ENCODE peak calls at places on chromosomes 3 and 15, in four cellular contexts. One of them, this sample, is unnamed.

GRCh38 chr15:68213991-68214837 is 9.1 kb upstream of the CALML4 start:
- DNase-seq in aorta: peak; percentile 25
- DNase-seq in WTC11: no peak
- DNase-seq in activated CD8-positive, alpha-beta T cell treated with anti-CD3 and anti-CD28 coated beads for 36 hours: no peak
- DNase-seq in this sample: no peak

GRCh38 chr3:10628902-10629700 is 123.7 kb upstream of the ATP2B2 start:
- DNase-seq in activated CD8-positive, alpha-beta T cell treated with anti-CD3 and anti-CD28 coated beads for 36 hours: no peak
- DNase-seq in WTC11: no peak
- DNase-seq in aorta: no peak
- DNase-seq in this sample: no peak

GRCh38 chr3:73540969-73541740 is 83.6 kb downstream of the PDZRN3 start:
- DNase-seq in WTC11: no peak
- DNase-seq in aorta: no peak
- DNase-seq in activated CD8-positive, alpha-beta T cell treated with anti-CD3 and anti-CD28 coated beads for 36 hours: no peak
- DNase-seq in this sample: no peak

GRCh38 chr3:129317876-129318275 is 39.2 kb downstream of the HMCES start:
- DNase-seq in activated CD8-positive, alpha-beta T cell treated with anti-CD3 and anti-CD28 coated beads for 36 hours: no peak
- DNase-seq in WTC11: no peak
- DNase-seq in aorta: no peak
- DNase-seq in this sample: no peak

GRCh38 chr3:32371466-32372212 is 20.0 kb upstream of the CMTM7 start:
- DNase-seq in activated CD8-positive, alpha-beta T cell treated with anti-CD3 and anti-CD28 coated beads for 36 hours: no peak
- DNase-seq in aorta: no peak
- DNase-seq in WTC11: no peak
- DNase-seq in this sample: peak; percentile 55

GRCh38 chr3:31813197-31813596 is 167.9 kb downstream of the OSBPL10 start:
- DNase-seq in aorta: no peak
- DNase-seq in activated CD8-positive, alpha-beta T cell treated with anti-CD3 and anti-CD28 coated beads for 36 hours: no peak
- DNase-seq in WTC11: no peak
- DNase-seq in this sample: no peak

GRCh38 chr3:13086594-13086993 is 13.4 kb upstream of the IQSEC1 start:
- DNase-seq in WTC11: no peak
- DNase-seq in activated CD8-positive, alpha-beta T cell treated with anti-CD3 and anti-CD28 coated beads for 36 hours: no peak
- DNase-seq in aorta: no peak
- DNase-seq in this sample: peak; percentile 57

GRCh38 chr15:100201376-100202280 is 140.1 kb downstream of the ADAMTS17 start:
- DNase-seq in aorta: no peak
- DNase-seq in WTC11: no peak
- DNase-seq in activated CD8-positive, alpha-beta T cell treated with anti-CD3 and anti-CD28 coated beads for 36 hours: peak; percentile 71
- DNase-seq in this sample: no peak

GRCh38 chr3:108180214-108180613 is 42.0 kb downstream of the IFT57 start:
- DNase-seq in aorta: no peak
- DNase-seq in WTC11: no peak
- DNase-seq in activated CD8-positive, alpha-beta T cell treated with anti-CD3 and anti-CD28 coated beads for 36 hours: no peak
- DNase-seq in this sample: no peak

GRCh38 chr3:140898340-140899180 is 43.1 kb upstream of the SLC25A36 start:
- DNase-seq in activated CD8-positive, alpha-beta T cell treated with anti-CD3 and anti-CD28 coated beads for 36 hours: peak; percentile 6
- DNase-seq in WTC11: no peak
- DNase-seq in aorta: no peak
- DNase-seq in this sample: peak; percentile 31

GRCh38 chr3:13072239-13073041 is 789 bp downstream of the IQSEC1 start:
- DNase-seq in activated CD8-positive, alpha-beta T cell treated with anti-CD3 and anti-CD28 coated beads for 36 hours: peak; percentile 33
- DNase-seq in WTC11: peak; percentile 35
- DNase-seq in aorta: peak; percentile 70
- DNase-seq in this sample: peak; percentile 72

GRCh38 chr3:45596290-45596791 is 1.8 kb downstream of the LIMD1 start:
- DNase-seq in aorta: peak; percentile 72
- DNase-seq in activated CD8-positive, alpha-beta T cell treated with anti-CD3 and anti-CD28 coated beads for 36 hours: peak; percentile 42
- DNase-seq in WTC11: no peak
- DNase-seq in this sample: peak; percentile 94

GRCh38 chr3:89954135-89954534 is 846.7 kb downstream of the EPHA3 start:
- DNase-seq in activated CD8-positive, alpha-beta T cell treated with anti-CD3 and anti-CD28 coated beads for 36 hours: no peak
- DNase-seq in aorta: no peak
- DNase-seq in WTC11: no peak
- DNase-seq in this sample: no peak

GRCh38 chr3:69282191-69282590 is 103.7 kb downstream of the FRMD4B start:
- DNase-seq in activated CD8-positive, alpha-beta T cell treated with anti-CD3 and anti-CD28 coated beads for 36 hours: peak; percentile 92
- DNase-seq in WTC11: no peak
- DNase-seq in aorta: no peak
- DNase-seq in this sample: no peak

GRCh38 chr15:29081781-29082180 is 187.8 kb downstream of the NSMCE3 start:
- DNase-seq in aorta: peak; percentile 22
- DNase-seq in WTC11: no peak
- DNase-seq in activated CD8-positive, alpha-beta T cell treated with anti-CD3 and anti-CD28 coated beads for 36 hours: no peak
- DNase-seq in this sample: no peak